ENCODE peak calls at places on chromosomes 6 and 20, in six cellular contexts. Y is H1, N is K562, X is SK-N-SH, R is HepG2, G is GM12878. D is an unnamed sample.

GRCh38 chr20:4038047-4038459 is 22.7 kb upstream of the RNF24 start:
- DNase-seq in Y (peak; percentile 48), N (peak; percentile 33), X (no peak), R (no peak), G (peak; percentile 75), D (peak; percentile 99)

GRCh38 chr6:110976575-110976974 is 5.3 kb upstream of the RPF2 start:
- DNase-seq in Y (no peak), N (no peak), X (no peak), R (no peak), G (no peak), D (no peak)

GRCh38 chr20:4973330-4974097 is 27.8 kb downstream of the SLC23A2 start:
- DNase-seq in Y (no peak), N (no peak), X (no peak), R (peak; percentile 99), G (peak; percentile 85), D (peak; percentile 81)

GRCh38 chr20:48818031-48818370 is 9.8 kb downstream of the PREX1 start:
- DNase-seq in Y (no peak), N (no peak), X (no peak), R (no peak), G (no peak), D (no peak)

GRCh38 chr6:135323202-135323668 is 142.1 kb downstream of the MYB start:
- DNase-seq in Y (no peak), N (peak; percentile 82), X (no peak), R (no peak), G (peak; percentile 72), D (no peak)

GRCh38 chr6:134585529-134585873 is 267.6 kb upstream of the SGK1 start:
- DNase-seq in Y (no peak), N (no peak), X (no peak), R (no peak), G (no peak), D (no peak)

GRCh38 chr20:63333241-63333836 is 27.8 kb downstream of the CHRNA4 start:
- DNase-seq in Y (no peak), N (no peak), X (no peak), R (no peak), G (no peak), D (no peak)

GRCh38 chr20:50233325-50234212 is 42.9 kb downstream of the CEBPB start:
- DNase-seq in Y (no peak), N (no peak), X (no peak), R (no peak), G (no peak), D (no peak)

GRCh38 chr6:4575724-4576123 is 200.5 kb upstream of the CDYL start:
- DNase-seq in Y (no peak), N (no peak), X (no peak), R (no peak), G (no peak), D (no peak)

GRCh38 chr6:139011980-139012379 is 16.6 kb upstream of the ABRACL start:
- DNase-seq in Y (no peak), N (no peak), X (no peak), R (no peak), G (no peak), D (no peak)

GRCh38 chr6:16747232-16748027 is 13.8 kb downstream of the ATXN1 start:
- DNase-seq in Y (no peak), N (no peak), X (no peak), R (peak; percentile 78), G (no peak), D (no peak)

GRCh38 chr6:162157157-162157556 is 570.4 kb downstream of the PRKN start:
- DNase-seq in Y (no peak), N (no peak), X (no peak), R (no peak), G (peak; percentile 27), D (no peak)

DNA sequence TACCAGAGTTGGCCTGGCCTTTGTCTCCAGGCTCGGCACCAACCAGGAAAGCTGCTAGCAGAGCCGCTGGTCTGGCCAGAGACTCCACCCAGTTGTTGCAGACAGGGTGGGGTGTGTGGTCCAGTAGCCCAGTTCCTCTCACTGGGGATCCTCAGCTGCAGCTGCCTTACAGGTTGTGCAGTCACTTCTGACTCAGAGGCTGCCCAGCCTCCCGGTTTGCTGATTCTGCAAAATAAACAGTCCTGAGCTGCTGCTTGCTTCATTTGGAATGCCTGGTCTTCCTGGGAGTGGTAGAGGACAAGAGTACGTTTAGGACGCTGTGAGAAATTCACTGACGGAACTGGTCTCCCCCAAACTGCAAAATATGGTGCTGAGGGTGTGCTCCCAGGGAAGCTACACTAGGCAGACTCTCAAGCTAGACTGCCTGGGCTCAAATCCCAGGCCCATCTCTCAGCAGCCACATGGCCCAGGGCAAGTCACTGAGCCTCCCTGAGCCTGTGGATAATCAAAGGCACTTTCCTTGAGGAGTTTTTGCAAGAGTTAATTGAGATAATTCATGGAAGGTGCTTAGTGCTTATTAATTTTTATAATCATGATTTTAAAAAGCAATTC is 246.1 kb downstream of the TFAP2C start:
- DNase-seq in Y (no peak), N (no peak), X (no peak), R (no peak), G (no peak), D (no peak)
- TF ChIP-seq GABPA in Y (no peak), N (no peak), X (no peak), R (no peak), G (no peak), D (no peak)

GRCh38 chr20:11993886-11994466 is 76.3 kb downstream of the BTBD3 start:
- DNase-seq in Y (no peak), N (no peak), X (no peak), R (no peak), G (no peak), D (no peak)
- TF ChIP-seq GABPA in Y (no peak), N (no peak), X (no peak), R (no peak), G (no peak), D (no peak)

DNA sequence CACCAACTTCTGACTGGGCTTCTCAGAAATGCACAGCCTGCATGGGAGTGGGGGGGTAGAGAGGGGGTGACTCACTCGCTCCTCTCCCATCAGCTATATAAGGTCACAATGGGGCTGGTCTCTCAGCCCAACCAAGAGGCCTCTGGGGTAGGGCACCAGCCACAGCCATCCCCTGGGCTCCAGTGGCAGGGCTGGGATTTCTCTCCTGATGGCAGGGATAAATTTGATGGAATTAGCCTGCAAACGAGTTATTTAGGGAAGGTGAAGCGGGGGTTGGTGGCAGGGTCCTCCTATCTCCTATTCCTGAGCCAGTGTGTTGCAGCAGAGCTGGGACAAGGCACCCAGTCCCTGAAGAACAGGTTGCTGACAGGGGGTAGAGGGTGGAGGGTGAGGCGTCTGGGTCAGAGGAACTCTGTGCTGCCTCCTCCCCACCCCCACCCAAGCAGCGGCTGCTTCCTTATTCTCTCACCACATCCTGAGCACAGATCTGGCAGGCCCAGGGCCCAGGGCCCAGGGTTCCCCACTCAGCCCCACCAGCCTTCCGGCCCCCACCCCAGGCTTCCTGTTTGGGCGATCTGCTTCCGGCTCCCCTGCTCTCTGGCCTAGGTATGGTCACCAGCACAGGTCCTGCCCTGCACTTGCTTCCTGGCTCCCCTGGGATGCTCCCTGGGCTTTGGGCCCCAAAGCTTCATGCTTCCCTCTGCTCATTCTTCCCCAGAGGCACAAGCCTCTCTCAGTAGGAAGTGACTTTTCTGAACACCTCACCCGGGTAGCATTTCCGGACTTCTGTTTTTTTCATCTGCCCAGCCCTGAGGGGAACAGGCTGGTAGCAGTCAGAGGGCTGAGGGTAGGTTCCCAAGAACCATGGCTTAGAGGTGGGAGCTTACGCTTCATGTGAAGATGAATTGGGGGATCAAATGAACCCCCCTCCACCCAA is 4.0 kb downstream of the PPP1R18 start:
- DNase-seq in Y (no peak), N (peak; percentile 76), X (peak; percentile 84), R (peak; percentile 50), G (peak; percentile 70), D (peak; percentile 99)
- TF ChIP-seq GABPA in Y (no peak), N (peak; percentile 96), X (peak; percentile 79), R (peak; percentile 60), G (no peak), D (peak; percentile 85)

GRCh38 chr6:137093183-137094069 is 48.7 kb upstream of the IL20RA start:
- DNase-seq in Y (no peak), N (no peak), X (no peak), R (no peak), G (no peak), D (no peak)
- TF ChIP-seq GABPA in Y (no peak), N (no peak), X (no peak), R (no peak), G (no peak), D (no peak)

DNA sequence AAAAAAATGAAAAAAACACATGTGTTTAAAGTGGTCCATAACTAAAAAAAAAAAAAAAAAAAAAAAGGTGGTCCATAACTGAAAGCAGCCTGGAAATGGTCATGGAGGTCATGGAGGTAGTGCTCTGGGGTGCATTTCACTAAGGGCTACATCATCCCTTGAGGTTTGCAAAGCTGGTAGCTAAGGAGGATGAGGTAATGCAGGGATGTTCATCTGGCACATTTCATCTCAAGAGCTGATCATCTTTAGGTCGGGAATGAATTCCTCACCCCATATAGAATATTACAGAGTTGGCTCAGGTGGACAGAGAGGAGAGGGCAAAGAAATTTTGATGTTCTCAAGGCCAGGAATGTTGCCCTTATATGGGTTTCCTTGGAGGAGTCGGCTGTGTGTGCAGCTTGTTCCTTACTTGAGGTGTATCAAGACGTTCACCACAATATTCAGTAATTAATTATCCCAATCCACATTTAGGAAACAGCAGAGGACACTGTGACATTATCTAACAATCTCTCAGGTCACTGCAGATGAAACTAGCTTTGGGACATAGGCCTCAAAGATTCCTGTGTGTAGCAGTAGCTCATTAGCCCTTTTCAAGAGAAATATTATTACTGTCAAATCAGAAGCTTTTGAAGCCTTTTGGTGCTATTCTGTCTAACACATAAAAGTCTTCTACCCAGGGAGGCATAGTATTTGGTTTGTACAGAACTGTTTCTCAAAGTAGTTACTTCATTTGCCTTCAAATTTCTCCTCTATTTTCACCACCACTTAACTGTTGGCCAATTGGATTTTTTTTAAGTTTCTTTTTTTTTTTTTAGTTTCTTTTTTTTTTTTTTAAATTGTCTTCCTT is 46.8 kb downstream of the CYP24A1 start:
- DNase-seq in Y (no peak), N (no peak), X (no peak), R (no peak), G (no peak), D (no peak)
- TF ChIP-seq GABPA in Y (no peak), N (no peak), X (no peak), R (no peak), G (no peak), D (no peak)